ENCODE peak calls at places on chromosome 5, in four cellular contexts. I is K562, T is HepG2, Y is HCT116. X is an unnamed sample.

GRCh38 chr5:175873090-175873454 is 1.7 kb downstream of the CPLX2 start:
- DNase-seq in T (peak; percentile 37), I (peak; percentile 54), Y (no peak), X (no peak)

GRCh38 chr5:56456002-56456401 is 222.9 kb upstream of the ANKRD55 start:
- DNase-seq in I (no peak), Y (no peak), T (no peak), X (no peak)

GRCh38 chr5:96537386-96537785 is 104.3 kb upstream of the PCSK1 start:
- DNase-seq in I (no peak), Y (no peak), T (no peak), X (no peak)

GRCh38 chr5:24389968-24390367 is 254.8 kb downstream of the CDH10 start:
- DNase-seq in Y (no peak), I (no peak), T (peak; percentile 37), X (no peak)

GRCh38 chr5:42811591-42812392 is at the start of gene SELENOP:
- DNase-seq in T (peak; percentile 99), I (no peak), Y (peak; percentile 24), X (peak; percentile 9)

GRCh38 chr5:172686111-172686510 is 45.0 kb downstream of the NEURL1B start:
- DNase-seq in Y (no peak), T (no peak), I (no peak), X (no peak)

GRCh38 chr5:5313081-5313736 is 109.3 kb upstream of the ICE1 start:
- DNase-seq in I (no peak), Y (no peak), T (peak; percentile 69), X (no peak)

GRCh38 chr5:133299021-133299420 is 247.2 kb downstream of the HSPA4 start:
- DNase-seq in Y (no peak), T (no peak), I (no peak), X (no peak)

GRCh38 chr5:141681695-141682641 is at the start of gene ARAP3:
- DNase-seq in Y (peak; percentile 40), I (peak; percentile 87), T (peak; percentile 9), X (peak; percentile 88)

GRCh38 chr5:78534148-78535009 is 114.2 kb downstream of the LHFPL2 start:
- DNase-seq in Y (no peak), I (peak; percentile 24), T (no peak), X (no peak)

GRCh38 chr5:76137887-76138542 is 54.8 kb downstream of the SV2C start:
- DNase-seq in I (no peak), T (no peak), Y (no peak), X (no peak)

GRCh38 chr5:43772601-43773031 is 169.6 kb downstream of the NNT start:
- DNase-seq in T (no peak), I (no peak), Y (peak; percentile 44), X (no peak)

GRCh38 chr5:139998837-139999236 is 44.3 kb downstream of the NRG2 start:
- DNase-seq in I (no peak), T (no peak), Y (no peak), X (no peak)

GRCh38 chr5:61256474-61256873 is 75.6 kb upstream of the ZSWIM6 start:
- DNase-seq in Y (no peak), I (no peak), T (no peak), X (no peak)

GRCh38 chr5:123754903-123755302 is 242.9 kb downstream of the CSNK1G3 start:
- DNase-seq in Y (no peak), T (no peak), I (no peak), X (no peak)

GRCh38 chr5:108797396-108797795 is 49.7 kb downstream of the FER start:
- DNase-seq in Y (no peak), I (no peak), T (no peak), X (no peak)

GRCh38 chr5:141306630-141307029 is 2.8 kb upstream of the SLC25A2 start:
- DNase-seq in Y (no peak), I (no peak), T (no peak), X (no peak)

GRCh38 chr5:138068742-138069375 is 15.0 kb upstream of the WNT8A start:
- DNase-seq in I (peak; percentile 74), T (peak; percentile 59), Y (peak; percentile 74), X (peak; percentile 89)

GRCh38 chr5:175718401-175719108 is 60.7 kb downstream of the HRH2 start:
- DNase-seq in T (no peak), I (peak; percentile 52), Y (peak; percentile 16), X (no peak)

GRCh38 chr5:42824347-42824976 is 12.8 kb upstream of the SELENOP start:
- DNase-seq in Y (no peak), T (peak; percentile 94), I (no peak), X (no peak)

GRCh38 chr5:81759632-81760005 is 8.7 kb upstream of the SSBP2 start:
- DNase-seq in T (no peak), I (no peak), Y (no peak), X (no peak)

GRCh38 chr5:124474821-124475220 is 271.6 kb downstream of the ZNF608 start:
- DNase-seq in T (no peak), Y (no peak), I (no peak), X (no peak)

GRCh38 chr5:31759925-31760324 is 121.0 kb downstream of the PDZD2 start:
- DNase-seq in I (no peak), T (no peak), Y (no peak), X (no peak)

GRCh38 chr5:10987291-10987806 is 226.3 kb upstream of the DAP start:
- DNase-seq in T (no peak), I (no peak), Y (no peak), X (no peak)

GRCh38 chr5:18792145-18792544 is 1157.9 kb downstream of the TAF11L14 start:
- DNase-seq in Y (no peak), T (peak; percentile 64), I (no peak), X (no peak)

GRCh38 chr5:119410448-119411170 is 41.7 kb upstream of the HSD17B4 start:
- DNase-seq in Y (no peak), T (no peak), I (no peak), X (peak; percentile 24)

GRCh38 chr5:142324871-142325676 is at the start of gene SPRY4:
- DNase-seq in Y (peak; percentile 95), T (peak; percentile 97), I (peak; percentile 91), X (peak; percentile 96)

GRCh38 chr5:133119233-133119711 is 67.5 kb downstream of the HSPA4 start:
- DNase-seq in Y (no peak), T (no peak), I (no peak), X (peak; percentile 33)

GRCh38 chr5:122156724-122157325 is 27.5 kb downstream of the ZNF474 start:
- DNase-seq in T (peak; percentile 11), Y (peak; percentile 18), I (no peak), X (no peak)

GRCh38 chr5:1239514-1240251 is 14.5 kb downstream of the SLC6A18 start:
- DNase-seq in T (no peak), Y (no peak), I (peak; percentile 64), X (no peak)

GRCh38 chr5:67115238-67115637 is 81.4 kb downstream of the CD180 start:
- DNase-seq in I (no peak), T (no peak), Y (no peak), X (no peak)

GRCh38 chr5:107518219-107519015 is 152.3 kb downstream of the EFNA5 start:
- DNase-seq in I (no peak), T (no peak), Y (no peak), X (no peak)

GRCh38 chr5:19986806-19987205 is 1.2 kb downstream of the CDH18 start:
- DNase-seq in I (no peak), T (no peak), Y (no peak), X (no peak)

GRCh38 chr5:58002318-58002717 is 457.6 kb downstream of the PLK2 start:
- DNase-seq in I (no peak), Y (no peak), T (no peak), X (no peak)

GRCh38 chr5:6703791-6704190 is 9.4 kb upstream of the TENT4A start:
- DNase-seq in I (no peak), Y (no peak), T (no peak), X (no peak)

GRCh38 chr5:72222521-72222920 is 97.5 kb downstream of the MRPS27 start:
- DNase-seq in T (no peak), Y (no peak), I (no peak), X (no peak)

DNA sequence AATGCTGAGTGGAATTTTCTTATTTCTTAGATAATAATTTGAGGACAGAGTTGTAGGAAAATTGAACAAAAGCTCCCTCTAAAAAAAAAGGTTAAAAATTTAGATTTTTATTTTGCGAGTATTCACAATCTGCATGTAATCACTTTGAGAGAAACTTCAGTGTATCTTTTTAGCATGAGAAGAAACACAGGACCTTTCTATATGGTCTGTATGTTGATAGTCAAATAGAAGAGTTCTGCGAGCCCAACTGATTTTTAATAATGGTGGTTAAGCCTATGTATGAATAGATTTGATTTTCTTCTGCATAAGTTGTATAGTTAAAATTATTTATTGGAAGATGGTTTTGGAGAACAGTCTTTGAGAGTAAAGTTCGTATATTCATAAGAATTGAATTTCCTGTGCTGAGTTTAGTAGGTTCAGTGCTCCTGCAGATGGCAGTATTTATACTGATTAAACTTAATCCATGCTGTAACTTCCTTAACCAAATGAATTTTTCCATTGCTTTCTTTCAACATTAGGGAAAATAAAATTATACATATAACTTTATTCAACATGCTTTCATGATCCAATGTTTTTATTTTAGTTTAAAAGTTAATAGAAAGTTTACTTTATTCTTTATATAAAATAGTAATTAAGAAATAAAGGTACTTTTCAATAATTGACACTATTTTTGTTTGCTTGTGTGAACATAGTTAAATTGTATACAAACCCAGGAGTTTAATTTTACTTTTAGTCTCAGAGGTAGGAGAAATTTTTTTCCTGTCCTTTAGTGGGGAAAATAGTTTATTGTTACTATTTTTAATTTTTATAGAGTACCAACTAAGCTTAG is 19.6 kb downstream of the TCERG1 start:
- DNase-seq in Y (no peak), T (no peak), I (no peak), X (no peak)
- TF ChIP-seq FOSL1 in Y (no peak), T (no peak), I (no peak), X (no peak)

GRCh38 chr5:134525687-134526482 is 415 bp downstream of the JADE2 start:
- DNase-seq in T (peak; percentile 61), I (peak; percentile 52), Y (no peak), X (peak; percentile 66)
- TF ChIP-seq FOSL1 in T (no peak), I (no peak), Y (no peak), X (no peak)

GRCh38 chr5:44774279-44774880 is 34.4 kb upstream of the MRPS30 start:
- DNase-seq in I (peak; percentile 29), T (peak; percentile 34), Y (peak; percentile 38), X (no peak)
- TF ChIP-seq FOSL1 in I (no peak), T (no peak), Y (no peak), X (no peak)

GRCh38 chr5:112317866-112318265 is 101.2 kb downstream of the EPB41L4A start:
- DNase-seq in I (no peak), T (no peak), Y (no peak), X (no peak)

GRCh38 chr5:112312810-112313209 is 106.3 kb downstream of the EPB41L4A start:
- DNase-seq in I (no peak), Y (no peak), T (no peak), X (no peak)

GRCh38 chr5:112318346-112318745 is 100.7 kb downstream of the EPB41L4A start:
- DNase-seq in Y (no peak), I (no peak), T (no peak), X (no peak)

GRCh38 chr5:112316731-112317130 is 102.3 kb downstream of the EPB41L4A start:
- DNase-seq in Y (no peak), T (no peak), I (no peak), X (no peak)

DNA sequence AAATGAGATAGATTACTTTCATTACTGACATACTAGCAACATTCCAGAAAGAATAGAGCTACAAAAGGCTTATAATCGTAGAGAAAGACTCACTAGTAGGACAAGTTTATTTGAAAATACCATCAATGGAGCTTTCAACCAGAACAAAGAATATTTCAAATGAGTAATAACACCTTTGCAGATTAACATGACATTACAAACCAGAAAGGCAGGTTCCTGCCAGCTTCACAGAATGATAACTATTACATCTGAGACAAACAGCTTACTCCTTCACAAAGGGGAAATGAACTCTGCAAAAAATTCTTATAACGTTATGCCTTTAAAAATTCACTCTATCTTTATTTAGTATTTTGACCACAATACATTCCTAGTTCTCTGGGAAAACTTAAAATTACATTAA is 103.1 kb downstream of the EPB41L4A start:
- DNase-seq in I (no peak), Y (no peak), T (no peak), X (no peak)
- TF ChIP-seq FOSL1 in I (no peak), Y (no peak), T (no peak), X (no peak)

GRCh38 chr5:112119527-112119926 is 299.6 kb downstream of the EPB41L4A start:
- DNase-seq in Y (no peak), I (no peak), T (no peak), X (no peak)
- TF ChIP-seq FOSL1 in Y (no peak), I (no peak), T (no peak), X (no peak)

X was measured in H1.